ENCODE peak calls at places on chromosome 18, in nine cellular contexts. P, F, E, Z, O, C, I, M and B are unnamed samples.

GRCh38 chr18:366466-367053 is 98.7 kb upstream of the THOC1 start:
- DNase-seq in I (no peak), C (no peak), M (no peak), E (no peak), O (no peak), Z (no peak), F (no peak), P (no peak), B (no peak)

GRCh38 chr18:2656237-2657042 is 914 bp downstream of the SMCHD1 start:
- DNase-seq in I (no peak), E (peak; percentile 37), O (peak; percentile 15), P (no peak), M (peak; percentile 75), C (peak; percentile 19), F (no peak), Z (peak; percentile 32), B (peak; percentile 50)

GRCh38 chr18:30683836-30684235 is 358.7 kb downstream of the DSC3 start:
- DNase-seq in E (no peak), C (no peak), Z (no peak), M (no peak), P (no peak), O (no peak), F (no peak), I (no peak), B (no peak)

GRCh38 chr18:22309191-22309590 is 108.5 kb downstream of the CTAGE1 start:
- DNase-seq in O (no peak), F (peak; percentile 31), E (no peak), Z (no peak), I (no peak), P (no peak), M (no peak), C (peak; percentile 54), B (no peak)

GRCh38 chr18:62384610-62385097 is 59.5 kb downstream of the TNFRSF11A start:
- DNase-seq in C (no peak), I (no peak), P (no peak), E (no peak), Z (no peak), F (no peak), O (no peak), M (no peak), B (no peak)

GRCh38 chr18:44723973-44724778 is 43.5 kb downstream of the SETBP1 start:
- DNase-seq in E (no peak), I (no peak), O (no peak), F (no peak), M (peak; percentile 42), Z (no peak), C (no peak), P (no peak), B (no peak)

GRCh38 chr18:72555101-72555500 is 11.0 kb upstream of the CBLN2 start:
- DNase-seq in I (no peak), E (no peak), F (no peak), Z (no peak), C (no peak), M (no peak), O (no peak), P (peak; percentile 12), B (no peak)

GRCh38 chr18:49071365-49071764 is 120.6 kb upstream of the SMAD7 start:
- DNase-seq in Z (no peak), P (no peak), C (no peak), I (no peak), F (no peak), O (no peak), M (no peak), E (no peak), B (no peak)

GRCh38 chr18:12772111-12772510 is 69.3 kb downstream of the PSMG2 start:
- DNase-seq in Z (no peak), P (no peak), E (no peak), F (no peak), C (no peak), M (no peak), I (no peak), O (no peak), B (no peak)

GRCh38 chr18:50666536-50666935 is 106.6 kb downstream of the MAPK4 start:
- DNase-seq in P (no peak), I (no peak), E (no peak), F (no peak), C (no peak), M (no peak), O (no peak), Z (no peak), B (no peak)

GRCh38 chr18:2890606-2891005 is 43.8 kb downstream of the EMILIN2 start:
- DNase-seq in O (no peak), I (no peak), C (no peak), Z (no peak), P (no peak), M (no peak), F (no peak), E (no peak), B (no peak)

GRCh38 chr18:72056171-72056570 is 488.0 kb downstream of the CBLN2 start:
- DNase-seq in F (no peak), Z (no peak), M (no peak), E (no peak), I (no peak), P (no peak), O (no peak), C (no peak), B (no peak)

GRCh38 chr18:80190311-80190710 is 57.0 kb downstream of the PARD6G start:
- DNase-seq in E (no peak), I (no peak), Z (no peak), P (no peak), O (no peak), M (no peak), C (no peak), F (no peak), B (no peak)

GRCh38 chr18:5155180-5155906 is 41.7 kb downstream of the AKAIN1 start:
- DNase-seq in I (no peak), P (no peak), M (no peak), C (no peak), O (no peak), Z (no peak), F (no peak), E (no peak), B (no peak)

GRCh38 chr18:39701839-39702238 is 2136.2 kb upstream of the CELF4 start:
- DNase-seq in M (no peak), C (peak; percentile 14), Z (no peak), F (no peak), P (no peak), O (no peak), I (no peak), E (no peak), B (no peak)

GRCh38 chr18:44130365-44130942 is 550.2 kb upstream of the SETBP1 start:
- DNase-seq in I (peak; percentile 26), O (peak; percentile 21), E (no peak), P (peak; percentile 52), Z (no peak), M (peak; percentile 68), F (no peak), C (no peak), B (peak; percentile 57)

GRCh38 chr18:55588876-55589595 is 1.0 kb upstream of the TCF4 start:
- DNase-seq in P (peak; percentile 14), F (no peak), M (no peak), Z (no peak), C (no peak), O (no peak), E (no peak), I (no peak), B (peak; percentile 34)

GRCh38 chr18:32301976-32302743 is 112.3 kb downstream of the MEP1B start:
- DNase-seq in I (peak; percentile 24), E (no peak), Z (no peak), P (peak; percentile 51), F (peak; percentile 21), C (peak; percentile 37), O (no peak), M (no peak), B (no peak)

GRCh38 chr18:79540161-79540913 is 139.3 kb upstream of the CTDP1 start:
- DNase-seq in E (no peak), P (no peak), Z (no peak), M (no peak), I (no peak), C (no peak), F (no peak), O (no peak), B (no peak)

GRCh38 chr18:11521853-11522252 is 87.5 kb upstream of the SLC35G4 start:
- DNase-seq in M (no peak), O (no peak), Z (no peak), C (no peak), E (no peak), I (no peak), F (no peak), P (no peak), B (no peak)

GRCh38 chr18:45910405-45911023 is 56.6 kb downstream of the EPG5 start:
- DNase-seq in O (peak; percentile 61), E (peak; percentile 64), M (peak; percentile 64), C (peak; percentile 22), F (no peak), I (peak; percentile 66), P (peak; percentile 71), Z (peak; percentile 54), B (peak; percentile 16)

GRCh38 chr18:10682368-10682714 is 156.5 kb downstream of the NAPG start:
- DNase-seq in I (no peak), P (no peak), E (no peak), C (no peak), F (no peak), Z (no peak), O (no peak), M (no peak), B (no peak)

GRCh38 chr18:67132919-67133318 is 383.6 kb downstream of the DSEL start:
- DNase-seq in E (no peak), I (no peak), C (no peak), P (no peak), Z (no peak), O (no peak), M (no peak), F (no peak), B (no peak)

GRCh38 chr18:10101293-10101701 is 187.5 kb downstream of the VAPA start:
- DNase-seq in I (no peak), O (no peak), E (no peak), F (no peak), M (no peak), C (peak; percentile 11), P (no peak), Z (no peak), B (peak; percentile 61)

GRCh38 chr18:79863946-79864725 is 66.4 kb downstream of the KCNG2 start:
- DNase-seq in M (no peak), F (no peak), Z (no peak), O (no peak), E (no peak), C (no peak), P (no peak), I (no peak), B (no peak)

GRCh38 chr18:8990276-8991031 is 112.0 kb upstream of the NDUFV2 start:
- DNase-seq in Z (no peak), E (no peak), C (no peak), P (no peak), F (peak; percentile 57), M (no peak), O (no peak), I (no peak), B (no peak)

GRCh38 chr18:28163201-28163778 is 13.6 kb downstream of the CDH2 start:
- DNase-seq in I (no peak), C (peak; percentile 62), O (no peak), Z (no peak), E (no peak), M (no peak), P (no peak), F (no peak), B (no peak)

GRCh38 chr18:76490701-76491171 is 4.3 kb downstream of the ZNF516 start:
- DNase-seq in F (no peak), I (peak; percentile 56), C (no peak), P (peak; percentile 63), M (peak; percentile 57), Z (peak; percentile 18), O (no peak), E (peak; percentile 56), B (peak; percentile 60)

GRCh38 chr18:79926715-79927596 is 24.5 kb downstream of the SLC66A2 start:
- DNase-seq in F (no peak), P (no peak), O (no peak), E (no peak), I (no peak), M (no peak), Z (no peak), C (no peak), B (peak; percentile 4)

GRCh38 chr18:22378672-22379282 is 38.9 kb downstream of the CTAGE1 start:
- DNase-seq in C (peak; percentile 33), P (no peak), F (no peak), M (peak; percentile 60), O (peak; percentile 75), Z (no peak), E (peak; percentile 1), I (no peak), B (no peak)

GRCh38 chr18:74633652-74634352 is 36.1 kb downstream of the ZNF407 start:
- DNase-seq in P (no peak), F (no peak), Z (no peak), O (no peak), C (peak; percentile 5), M (no peak), E (no peak), I (no peak), B (no peak)